ENCODE peak calls at places on chromosomes 5 and 9, in eight cellular contexts. P, A, S, F, Z, O, B and E are unnamed samples.

GRCh38 chr5:134174841-134175839 is 1.6 kb downstream of the SKP1 start:
- DNase-seq in A (no peak), P (no peak), F (no peak), S (no peak), B (no peak), O (no peak), Z (peak), E (no peak)

GRCh38 chr9:75229605-75230332 is 141.5 kb downstream of the OSTF1 start:
- DNase-seq in S (no peak), P (no peak), A (no peak), B (no peak), Z (peak), F (peak), O (peak), E (no peak)

GRCh38 chr5:95027151-95027721 is 257.7 kb downstream of the MCTP1 start:
- DNase-seq in Z (no peak), A (no peak), F (no peak), P (no peak), B (no peak), O (no peak), S (no peak), E (no peak)

GRCh38 chr5:105836263-105836662 is 1834.5 kb downstream of the EFNA5 start:
- DNase-seq in F (no peak), S (no peak), P (no peak), A (no peak), B (no peak), Z (peak), O (no peak), E (no peak)

GRCh38 chr9:133600747-133601146 is 8.4 kb downstream of the FAM163B start:
- DNase-seq in F (no peak), P (no peak), B (no peak), O (no peak), A (no peak), Z (no peak), S (no peak), E (no peak)

GRCh38 chr5:110625376-110625999 is 101.0 kb downstream of the TMEM232 start:
- DNase-seq in Z (peak), P (no peak), B (no peak), F (no peak), O (no peak), A (no peak), S (no peak), E (no peak)

GRCh38 chr9:132172185-132172584 is 10.3 kb downstream of the NTNG2 start:
- DNase-seq in F (no peak), S (no peak), Z (no peak), B (no peak), A (no peak), P (no peak), O (no peak), E (no peak)

GRCh38 chr5:14217587-14217986 is 74.4 kb downstream of the TRIO start:
- DNase-seq in F (no peak), O (no peak), B (no peak), A (no peak), Z (no peak), S (no peak), P (no peak), E (no peak)

GRCh38 chr9:97327562-97327961 is 20.1 kb downstream of the CCDC180 start:
- DNase-seq in B (no peak), S (no peak), A (no peak), F (no peak), Z (no peak), P (no peak), O (no peak), E (no peak)

GRCh38 chr9:109880276-109881169 is 100.5 kb downstream of the PALM2AKAP2 start:
- DNase-seq in P (peak), O (no peak), F (no peak), A (peak), B (no peak), Z (peak), S (no peak), E (no peak)

GRCh38 chr5:102090770-102091169 is 205.3 kb downstream of the SLCO4C1 start:
- DNase-seq in F (no peak), P (peak), O (no peak), Z (peak), A (peak), B (no peak), S (no peak), E (no peak)

GRCh38 chr5:12865529-12865928 is 961.3 kb upstream of the CTNND2 start:
- DNase-seq in P (no peak), A (no peak), Z (no peak), F (no peak), S (no peak), B (no peak), O (no peak), E (no peak)

GRCh38 chr9:132160802-132161742 is 786 bp upstream of the NTNG2 start:
- DNase-seq in F (peak), S (no peak), Z (peak), O (peak), P (no peak), A (peak), B (peak), E (no peak)

GRCh38 chr9:130446111-130446861 is 1.5 kb downstream of the ASS1 start:
- DNase-seq in F (peak), B (peak), S (peak), O (peak), P (peak), Z (peak), A (no peak), E (peak)

GRCh38 chr5:96075579-96076289 is 114.1 kb upstream of the ELL2 start:
- DNase-seq in P (no peak), Z (no peak), S (no peak), B (no peak), O (no peak), A (no peak), F (no peak), E (no peak)

GRCh38 chr9:69472101-69472625 is 147.1 kb downstream of the ENTREP1 start:
- DNase-seq in S (no peak), B (no peak), P (no peak), O (no peak), Z (no peak), F (no peak), A (no peak), E (no peak)

GRCh38 chr9:76716270-76716669 is 48.0 kb upstream of the PCA3 start:
- DNase-seq in S (no peak), O (no peak), Z (no peak), P (no peak), B (no peak), F (no peak), A (no peak), E (no peak)

GRCh38 chr5:142671801-142672200 is 14.1 kb downstream of the FGF1 start:
- DNase-seq in Z (peak), S (no peak), A (no peak), B (no peak), O (no peak), P (no peak), F (no peak), E (no peak)

GRCh38 chr9:84781431-84781830 is 111.9 kb downstream of the NTRK2 start:
- DNase-seq in F (no peak), B (peak), P (peak), S (no peak), A (peak), Z (peak), O (no peak), E (no peak)

GRCh38 chr5:119655081-119655480 is 25.7 kb downstream of the FAM170A start:
- DNase-seq in A (no peak), F (no peak), S (no peak), B (no peak), P (peak), Z (no peak), O (no peak), E (no peak)

GRCh38 chr5:32170303-32171170 is 3.6 kb downstream of the GOLPH3 start:
- DNase-seq in A (no peak), B (no peak), Z (peak), P (no peak), O (no peak), S (peak), F (no peak), E (no peak)

GRCh38 chr9:4366649-4367330 is 66.9 kb upstream of the GLIS3 start:
- DNase-seq in Z (peak), S (peak), F (peak), B (no peak), A (peak), P (peak), O (peak), E (no peak)

GRCh38 chr5:116411101-116411571 is 163.5 kb downstream of the SEMA6A start:
- DNase-seq in B (no peak), S (no peak), F (no peak), P (no peak), A (no peak), O (no peak), Z (peak), E (no peak)

GRCh38 chr5:75189353-75189752 is 47.3 kb downstream of the ANKRD31 start:
- DNase-seq in A (no peak), P (no peak), Z (no peak), O (no peak), B (no peak), F (no peak), S (no peak), E (no peak)

GRCh38 chr5:138626333-138626944 is 51.2 kb upstream of the HSPA9 start:
- DNase-seq in Z (no peak), P (no peak), S (no peak), B (no peak), A (no peak), O (no peak), F (no peak), E (no peak)

GRCh38 chr5:31614147-31615030 is 24.5 kb upstream of the PDZD2 start:
- DNase-seq in O (no peak), B (no peak), A (no peak), F (no peak), P (no peak), S (no peak), Z (peak), E (no peak)

GRCh38 chr9:5389109-5389732 is 48.5 kb downstream of the PLGRKT start:
- DNase-seq in A (peak), Z (peak), B (no peak), O (no peak), S (peak), P (no peak), F (no peak), E (no peak)

GRCh38 chr5:32420506-32420905 is 24.0 kb downstream of the ZFR start:
- DNase-seq in Z (peak), P (no peak), F (no peak), A (no peak), O (no peak), S (no peak), B (no peak), E (no peak)

GRCh38 chr9:137478613-137479314 is 19.6 kb upstream of the NSMF start:
- DNase-seq in F (no peak), O (no peak), S (no peak), P (no peak), A (no peak), Z (no peak), B (no peak), E (no peak)

GRCh38 chr5:657570-657969 is 35.6 kb downstream of the TPPP start:
- DNase-seq in S (no peak), A (no peak), B (no peak), F (no peak), P (no peak), Z (peak), O (no peak), E (no peak)

GRCh38 chr9:33818832-33819500 is 2.0 kb downstream of the UBE2R2 start:
- DNase-seq in B (no peak), A (no peak), Z (peak), O (no peak), S (no peak), F (no peak), P (no peak), E (no peak)

GRCh38 chr9:37961346-37961745 is 57.4 kb upstream of the SLC25A51 start:
- DNase-seq in A (no peak), P (no peak), F (no peak), O (no peak), S (no peak), B (no peak), Z (no peak), E (no peak)

GRCh38 chr9:134442087-134442470 is 115.8 kb downstream of the RXRA start:
- DNase-seq in P (no peak), Z (peak), B (no peak), O (no peak), A (no peak), F (no peak), S (no peak), E (no peak)

GRCh38 chr9:134378901-134379338 is 52.7 kb downstream of the RXRA start:
- DNase-seq in A (no peak), B (no peak), O (peak), P (no peak), F (peak), S (no peak), Z (peak), E (no peak)

GRCh38 chr9:33785914-33786313 is 9.4 kb upstream of the PRSS3 start:
- DNase-seq in F (no peak), A (no peak), S (no peak), B (no peak), O (no peak), Z (peak), P (peak), E (no peak)

GRCh38 chr9:89999176-89999533 is 394.3 kb downstream of the GADD45G start:
- DNase-seq in S (no peak), O (peak), Z (no peak), B (no peak), P (no peak), A (no peak), F (peak), E (no peak)

GRCh38 chr5:130762031-130762430 is 403.0 kb downstream of the HINT1 start:
- DNase-seq in P (no peak), O (no peak), B (no peak), F (no peak), S (no peak), Z (no peak), A (no peak), E (no peak)

GRCh38 chr9:136311433-136312375 is 7.8 kb upstream of the CCDC187 start:
- DNase-seq in F (peak), S (no peak), P (no peak), Z (no peak), B (no peak), O (peak), A (no peak), E (no peak)

GRCh38 chr9:128168731-128169308 is 8.8 kb downstream of the BBLN start:
- DNase-seq in S (no peak), Z (no peak), P (no peak), F (no peak), A (no peak), O (no peak), B (no peak), E (no peak)

GRCh38 chr9:36642817-36643216 is 70.1 kb downstream of the MELK start:
- DNase-seq in O (no peak), Z (no peak), A (no peak), B (no peak), F (no peak), P (no peak), S (no peak), E (no peak)

GRCh38 chr9:36640982-36641381 is 68.3 kb downstream of the MELK start:
- DNase-seq in A (peak), Z (no peak), F (no peak), S (no peak), P (no peak), B (no peak), O (no peak), E (no peak)

GRCh38 chr9:36632892-36633291 is 60.2 kb downstream of the MELK start:
- DNase-seq in Z (peak), A (peak), P (peak), S (peak), B (no peak), O (no peak), F (no peak), E (no peak)

DNA sequence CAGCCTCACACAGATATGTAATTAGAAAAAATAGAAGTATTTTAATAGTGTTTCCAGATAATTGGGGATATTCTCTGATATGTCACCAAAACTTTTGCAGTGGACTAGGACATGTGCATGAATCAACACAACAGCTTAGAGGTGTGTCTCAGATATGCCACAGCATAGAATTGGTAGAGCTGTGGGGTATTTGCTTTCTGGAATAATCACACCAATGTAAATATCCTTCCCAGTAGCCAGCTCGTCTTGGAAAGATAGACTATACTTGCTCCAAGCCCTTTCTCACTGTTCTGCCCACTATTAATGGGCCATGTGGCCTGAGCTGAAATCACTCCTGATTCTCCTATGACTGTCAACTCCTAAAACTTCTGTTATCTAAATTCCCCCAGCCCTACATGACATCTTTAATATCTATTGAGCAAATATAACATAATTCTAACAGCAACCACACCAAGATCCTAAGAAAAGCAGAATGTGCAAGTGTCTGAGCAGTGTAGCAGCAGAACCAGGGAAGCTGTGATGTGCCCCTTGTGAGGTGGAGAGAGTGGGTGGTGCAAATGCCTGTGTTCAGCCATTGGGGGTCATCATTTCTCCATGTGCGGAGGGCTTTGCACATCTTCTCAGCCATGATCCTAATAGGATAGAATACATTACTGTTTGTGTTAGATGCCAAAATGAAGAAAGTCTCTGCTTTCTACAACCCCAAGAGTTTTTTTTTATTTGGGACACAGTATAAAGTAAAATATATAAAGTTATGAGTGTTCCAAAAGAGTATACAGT is 65.0 kb downstream of the MELK start:
- DNase-seq in Z (peak), S (no peak), A (no peak), O (no peak), B (no peak), P (no peak), F (no peak), E (no peak)
- TF ChIP-seq CTCF in Z (no peak), S (no peak), A (no peak), O (no peak), B (no peak), P (no peak), F (no peak), E (no peak)

GRCh38 chr5:169563369-169563768 is 20.2 kb upstream of the SPDL1 start:
- DNase-seq in A (no peak), S (no peak), F (no peak), P (no peak), B (no peak), O (no peak), Z (no peak), E (no peak)

GRCh38 chr5:169569513-169569912 is 14.1 kb upstream of the SPDL1 start:
- DNase-seq in Z (no peak), F (no peak), P (no peak), O (no peak), A (no peak), B (no peak), S (no peak), E (no peak)

GRCh38 chr5:169561883-169562282 is 21.7 kb upstream of the SPDL1 start:
- DNase-seq in F (no peak), P (no peak), S (no peak), O (no peak), A (no peak), Z (peak), B (no peak), E (no peak)

GRCh38 chr5:169567079-169567478 is 16.5 kb upstream of the SPDL1 start:
- DNase-seq in A (no peak), Z (peak), P (peak), O (no peak), S (no peak), F (no peak), B (no peak), E (no peak)

GRCh38 chr5:169566202-169566601 is 17.4 kb upstream of the SPDL1 start:
- DNase-seq in B (no peak), Z (no peak), O (no peak), A (no peak), P (no peak), S (no peak), F (no peak), E (no peak)
- TF ChIP-seq CTCF in B (no peak), Z (no peak), O (no peak), A (no peak), P (no peak), S (no peak), F (no peak), E (no peak)

GRCh38 chr9:87076825-87077224 is 129.5 kb upstream of the GAS1 start:
- DNase-seq in S (no peak), P (no peak), F (no peak), A (no peak), O (no peak), B (no peak), Z (peak), E (no peak)

GRCh38 chr9:87080512-87081225 is 133.4 kb upstream of the GAS1 start:
- DNase-seq in P (no peak), S (no peak), A (no peak), O (no peak), B (no peak), F (no peak), Z (peak), E (no peak)

GRCh38 chr9:87071473-87071872 is 124.2 kb upstream of the GAS1 start:
- DNase-seq in O (no peak), B (no peak), Z (no peak), S (no peak), F (no peak), P (no peak), A (no peak), E (no peak)

GRCh38 chr9:87077986-87078385 is 130.7 kb upstream of the GAS1 start:
- DNase-seq in S (no peak), A (no peak), O (no peak), Z (no peak), P (no peak), B (no peak), F (no peak), E (no peak)

GRCh38 chr9:87075537-87075936 is 128.2 kb upstream of the GAS1 start:
- DNase-seq in Z (no peak), F (no peak), B (no peak), S (no peak), A (no peak), P (no peak), O (no peak), E (no peak)
- TF ChIP-seq CTCF in Z (no peak), F (no peak), B (no peak), S (no peak), A (no peak), P (no peak), O (no peak), E (no peak)

GRCh38 chr9:114504341-114505186 is 709 bp downstream of the WHRN start:
- DNase-seq in B (peak), A (peak), F (peak), P (no peak), O (peak), Z (peak), S (no peak), E (no peak)
- TF ChIP-seq CTCF in B (no peak), A (peak), F (no peak), P (no peak), O (peak), Z (peak), S (peak), E (no peak)

GRCh38 chr9:71981944-71982343 is 70.5 kb downstream of the C9orf85 start:
- DNase-seq in S (no peak), B (no peak), O (no peak), A (no peak), P (no peak), F (no peak), Z (no peak), E (no peak)
- TF ChIP-seq CTCF in S (no peak), B (no peak), O (no peak), A (no peak), P (no peak), F (no peak), Z (no peak), E (no peak)